ENCODE peak calls at places on chromosomes 16 and 17, in five cellular contexts. L is transverse colon, B is breast epithelium, K is GM12878, P is H1. E is an unnamed sample.

GRCh38 chr16:48556913-48557351 is 53.0 kb downstream of the N4BP1 start:
- DNase-seq in L (no peak), B (no peak), P (no peak), K (peak; percentile 40), E (no peak)

GRCh38 chr17:48647103-48647963 is 21.2 kb upstream of the HOXB9 start:
- DNase-seq in K (no peak), B (no peak), P (no peak), L (peak; percentile 63), E (no peak)

GRCh38 chr16:80997139-80997798 is 9.4 kb downstream of the CMC2 start:
- DNase-seq in B (no peak), K (peak; percentile 66), P (no peak), L (no peak), E (no peak)

GRCh38 chr17:59131131-59131530 is 23.9 kb downstream of the SKA2 start:
- DNase-seq in L (no peak), P (no peak), B (no peak), K (no peak), E (no peak)

GRCh38 chr17:8859804-8860430 is 7.6 kb downstream of the PIK3R6 start:
- DNase-seq in L (no peak), B (no peak), P (no peak), K (no peak), E (no peak)

GRCh38 chr17:28745052-28745776 is 1.4 kb downstream of the TRAF4 start:
- DNase-seq in B (peak; percentile 78), L (peak; percentile 67), K (no peak), P (no peak), E (peak; percentile 83)

GRCh38 chr17:55661963-55662834 is 60.5 kb downstream of the TMEM100 start:
- DNase-seq in L (no peak), K (no peak), B (no peak), P (no peak), E (no peak)

GRCh38 chr16:4316103-4316731 is 350 bp downstream of the GLIS2 start:
- DNase-seq in P (no peak), K (no peak), L (no peak), B (no peak), E (peak; percentile 59)

GRCh38 chr17:56690441-56691291 is 97.2 kb downstream of the NOG start:
- DNase-seq in B (peak; percentile 51), P (no peak), L (no peak), K (no peak), E (no peak)

GRCh38 chr16:29962344-29962994 is 590 bp downstream of the TMEM219 start:
- DNase-seq in L (peak; percentile 48), B (no peak), P (no peak), K (no peak), E (no peak)

GRCh38 chr16:19890901-19891300 is 6.3 kb upstream of the GPRC5B start:
- DNase-seq in L (no peak), B (no peak), P (no peak), K (no peak), E (no peak)

GRCh38 chr17:53092072-53092471 is 730.7 kb upstream of the KIF2B start:
- DNase-seq in B (no peak), P (no peak), L (no peak), K (no peak), E (no peak)

GRCh38 chr17:74392848-74393247 is 25.5 kb downstream of the GPR142 start:
- DNase-seq in P (no peak), K (no peak), B (no peak), L (no peak), E (no peak)

GRCh38 chr17:41462705-41463104 is 4.5 kb downstream of the KRT32 start:
- DNase-seq in P (no peak), K (no peak), B (no peak), L (no peak), E (no peak)

GRCh38 chr17:81867123-81867951 is 3.8 kb downstream of the ARHGDIA start:
- DNase-seq in L (peak; percentile 63), P (no peak), K (no peak), B (no peak), E (no peak)

GRCh38 chr17:64183815-64184397 is 54.0 kb upstream of the ERN1 start:
- DNase-seq in L (no peak), K (no peak), P (no peak), B (no peak), E (no peak)

GRCh38 chr17:80421381-80422090 is 6.6 kb downstream of the ENDOV start:
- DNase-seq in B (no peak), P (no peak), K (no peak), L (no peak), E (peak; percentile 63)

GRCh38 chr17:16377804-16378400 is 3.0 kb upstream of the UBB start:
- DNase-seq in P (no peak), L (no peak), K (no peak), B (no peak), E (no peak)

GRCh38 chr17:19265755-19266154 is 28.6 kb downstream of the EPN2 start:
- DNase-seq in P (no peak), B (no peak), L (no peak), K (no peak), E (no peak)

GRCh38 chr16:66623755-66624154 is 19.3 kb downstream of the CMTM3 start:
- DNase-seq in L (no peak), B (no peak), K (no peak), P (no peak), E (no peak)

GRCh38 chr17:64498308-64499203 is 1.7 kb upstream of the POLG2 start:
- DNase-seq in L (no peak), K (no peak), P (no peak), B (no peak), E (no peak)

GRCh38 chr16:58264007-58264406 is 30.8 kb downstream of the PRSS54 start:
- DNase-seq in K (no peak), L (no peak), P (no peak), B (no peak), E (no peak)

GRCh38 chr16:58264961-58265479 is 29.8 kb downstream of the PRSS54 start:
- DNase-seq in P (no peak), L (peak; percentile 44), B (peak; percentile 65), K (no peak), E (no peak)

GRCh38 chr16:58265480-58266052 is 29.3 kb downstream of the PRSS54 start:
- DNase-seq in L (no peak), P (no peak), K (no peak), B (no peak), E (no peak)

GRCh38 chr16:58267524-58268243 is 27.1 kb downstream of the PRSS54 start:
- DNase-seq in L (no peak), K (no peak), P (no peak), B (no peak), E (no peak)

GRCh38 chr16:58266336-58266735 is 28.5 kb downstream of the PRSS54 start:
- DNase-seq in K (no peak), L (peak; percentile 64), P (no peak), B (no peak), E (no peak)
- H3K27ac ChIP-seq in K (no peak overlapping the region), L (peak overlapping the region; percentile 64), P (no peak overlapping the region), B (no peak overlapping the region), E (no peak overlapping the region)

DNA sequence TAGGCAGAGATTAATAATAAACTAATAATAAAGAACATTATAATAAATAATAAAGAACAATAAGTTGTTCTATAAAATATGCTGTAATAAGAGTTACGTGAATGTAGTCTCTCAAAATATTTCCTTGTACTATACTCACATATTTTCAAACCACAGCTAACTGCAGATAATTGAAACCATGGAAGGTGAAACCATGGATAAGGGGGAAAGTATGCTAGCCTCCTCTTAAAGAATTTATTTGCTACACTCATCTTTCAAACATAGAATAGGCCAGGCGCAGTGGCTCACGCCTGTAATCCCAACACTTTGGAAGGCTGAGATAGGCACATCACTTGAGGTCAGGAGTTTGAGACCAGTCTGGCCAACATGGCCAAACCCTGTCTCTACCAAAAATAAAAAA is 18.5 kb downstream of the CYTH1 start:
- DNase-seq in K (no peak), B (no peak), P (no peak), L (no peak), E (no peak)
- TF ChIP-seq POLR2AphosphoS5 in K (no peak), B (no peak), P (no peak), L (no peak), E (no peak)

GRCh38 chr16:56700195-56700594 is 17.9 kb downstream of the MT1X start:
- DNase-seq in K (no peak), P (no peak), L (no peak), B (no peak), E (no peak)
- H3K27ac ChIP-seq in K (no peak overlapping the region), P (no peak overlapping the region), L (no peak overlapping the region), B (no peak overlapping the region), E (no peak overlapping the region)

GRCh38 chr16:88764913-88765349 is 20.1 kb downstream of the PIEZO1 start:
- DNase-seq in P (no peak), B (peak; percentile 89), K (no peak), L (no peak), E (no peak)
- TF ChIP-seq POLR2AphosphoS5 in P (no peak), B (peak; percentile 71), K (no peak), L (no peak), E (no peak)

GRCh38 chr16:2210009-2210332 is 692 bp downstream of the BRICD5 start:
- DNase-seq in B (no peak), P (no peak), K (no peak), L (no peak), E (no peak)

GRCh38 chr16:2210386-2211365 is at the start of gene BRICD5:
- DNase-seq in B (no peak), P (no peak), K (no peak), L (no peak), E (no peak)

GRCh38 chr16:2213817-2214720 is 571 bp downstream of the PGP start:
- DNase-seq in B (no peak), P (no peak), L (no peak), K (no peak), E (no peak)

GRCh38 chr16:2212362-2213324 is 2.0 kb upstream of the BRICD5 start:
- DNase-seq in K (no peak), L (no peak), B (peak; percentile 85), P (no peak), E (no peak)

DNA sequence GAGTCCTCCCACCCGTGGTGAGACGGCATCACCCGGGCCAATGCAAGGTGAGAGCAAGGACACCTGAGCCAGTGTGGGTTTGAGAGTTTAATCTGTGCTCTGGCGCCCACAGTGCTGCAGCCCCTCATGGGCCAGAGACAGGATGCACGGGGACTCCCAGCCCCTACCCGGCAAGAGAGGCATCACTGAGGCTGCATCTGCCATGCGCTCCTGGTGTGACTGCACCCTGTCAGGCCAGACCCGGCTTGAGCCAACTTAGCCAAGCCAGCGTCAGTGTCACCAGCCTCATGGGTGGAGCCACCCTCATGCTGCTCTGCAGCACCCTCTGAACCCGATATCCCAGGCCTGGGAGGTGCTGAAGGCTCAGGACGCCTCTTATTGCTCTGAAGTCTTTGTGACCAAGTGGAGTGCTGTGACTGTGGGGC is 1.3 kb upstream of the BRICD5 start:
- DNase-seq in K (no peak), L (no peak), P (no peak), B (no peak), E (no peak)
- H3K27ac ChIP-seq in K (no peak overlapping the region), L (no peak overlapping the region), P (no peak overlapping the region), B (peak overlapping the region; percentile 70), E (no peak overlapping the region)

GRCh38 chr17:42846594-42847280 is 2.4 kb downstream of the AOC2 start:
- DNase-seq in L (no peak), K (no peak), P (no peak), B (no peak), E (no peak)
- TF ChIP-seq POLR2AphosphoS5 in L (no peak), K (no peak), P (no peak), B (no peak), E (no peak)

GRCh38 chr17:3828151-3828851 is 17.7 kb downstream of the NCBP3 start:
- DNase-seq in L (no peak), K (no peak), B (no peak), P (no peak), E (peak; percentile 80)
- H3K27ac ChIP-seq in L (peak overlapping the region; percentile 58), K (no peak overlapping the region), B (peak overlapping the region; percentile 3), P (no peak overlapping the region), E (peak overlapping the region; percentile 75)

GRCh38 chr16:56609463-56609921 is 1.1 kb downstream of the MT2A start:
- DNase-seq in B (peak; percentile 60), K (peak; percentile 87), P (no peak), L (peak; percentile 86), E (peak; percentile 89)
- TF ChIP-seq POLR2AphosphoS5 in B (peak; percentile 7), K (peak; percentile 58), P (no peak), L (peak; percentile 71), E (peak; percentile 66)